ENCODE peak calls at places on chromosomes 1 and 21, in seven cellular contexts. D is uterus; K is H54; T is lower lobe of right lung; Q is NCI-H1417 treated with DMSO at 0.1 percent for 48 hours; R is stimulated activated CD4-positive, alpha-beta T cell treated with anti-CD3 and anti-CD28 coated beads, TNF-alpha, amount 100 ng/mL, for 4 hours; A is H9. G is an unnamed sample.

GRCh38 chr1:3745071-3745470 is 7.2 kb upstream of the CCDC27 start:
- DNase-seq in D (no peak), K (no peak), T (no peak), Q (no peak), R (no peak), A (no peak), G (no peak)

GRCh38 chr21:45432575-45433255 is 27.8 kb downstream of the COL18A1 start:
- DNase-seq in D (no peak), K (no peak), T (no peak), Q (no peak), R (no peak), A (no peak), G (no peak)

GRCh38 chr21:15631342-15631741 is 98.4 kb upstream of the USP25 start:
- DNase-seq in D (no peak), K (peak), T (no peak), Q (no peak), R (no peak), A (no peak), G (no peak)

GRCh38 chr1:198970919-198971318 is 332.1 kb downstream of the PTPRC start:
- DNase-seq in D (no peak), K (no peak), T (no peak), Q (no peak), R (no peak), A (no peak), G (no peak)

GRCh38 chr1:53340660-53341520 is 13.0 kb upstream of the LRP8 start:
- DNase-seq in D (no peak), K (no peak), T (no peak), Q (no peak), R (no peak), A (peak), G (no peak)

GRCh38 chr1:41661428-41662060 is 177.1 kb upstream of the EDN2 start:
- DNase-seq in D (no peak), K (no peak), T (peak), Q (no peak), R (no peak), A (no peak), G (no peak)

GRCh38 chr1:43711049-43711448 is 3.7 kb downstream of the ST3GAL3 start:
- DNase-seq in D (no peak), K (no peak), T (no peak), Q (no peak), R (no peak), A (no peak), G (no peak)

GRCh38 chr21:38979271-38980196 is 173.8 kb downstream of the ETS2 start:
- DNase-seq in D (peak), K (no peak), T (no peak), Q (peak), R (no peak), A (peak), G (peak)

GRCh38 chr1:115220340-115221030 is 117.6 kb downstream of the NGF start:
- DNase-seq in D (no peak), K (no peak), T (no peak), Q (no peak), R (no peak), A (no peak), G (no peak)

GRCh38 chr1:22275626-22276395 is 132.9 kb upstream of the WNT4 start:
- DNase-seq in D (peak), K (peak), T (peak), Q (no peak), R (no peak), A (peak), G (no peak)

GRCh38 chr1:233518344-233518743 is 95.6 kb upstream of the KCNK1 start:
- DNase-seq in D (no peak), K (peak), T (no peak), Q (no peak), R (no peak), A (peak), G (no peak)

GRCh38 chr1:77506771-77507170 is 175.7 kb downstream of the ZZZ3 start:
- DNase-seq in D (no peak), K (no peak), T (no peak), Q (no peak), R (no peak), A (no peak), G (no peak)

GRCh38 chr21:42642219-42642745 is 11.1 kb upstream of the PDE9A start:
- DNase-seq in D (no peak), K (no peak), T (peak), Q (no peak), R (no peak), A (no peak), G (no peak)

GRCh38 chr1:13651279-13651678 is 48.7 kb upstream of the PRDM2 start:
- DNase-seq in D (no peak), K (no peak), T (no peak), Q (no peak), R (no peak), A (no peak), G (no peak)

GRCh38 chr21:38787461-38788274 is 18.1 kb upstream of the ETS2 start:
- DNase-seq in D (no peak), K (peak), T (no peak), Q (no peak), R (no peak), A (peak), G (no peak)

GRCh38 chr1:80143361-80143760 is 1136.8 kb upstream of the ADGRL4 start:
- DNase-seq in D (no peak), K (no peak), T (no peak), Q (no peak), R (no peak), A (no peak), G (no peak)

GRCh38 chr21:21003701-21004100 is 5.5 kb downstream of the NCAM2 start:
- DNase-seq in D (no peak), K (no peak), T (no peak), Q (no peak), R (no peak), A (peak), G (no peak)

GRCh38 chr1:3685229-3685628 is 32.9 kb downstream of the TP73 start:
- DNase-seq in D (no peak), K (no peak), T (no peak), Q (no peak), R (no peak), A (no peak), G (no peak)

GRCh38 chr21:31273278-31273677 is 70.8 kb downstream of the TIAM1 start:
- DNase-seq in D (no peak), K (no peak), T (no peak), Q (no peak), R (no peak), A (no peak), G (no peak)

GRCh38 chr1:200907611-200908097 is 13.0 kb downstream of the INAVA start:
- DNase-seq in D (no peak), K (no peak), T (no peak), Q (no peak), R (no peak), A (no peak), G (no peak)

GRCh38 chr1:107640207-107640606 is 324.8 kb downstream of the VAV3 start:
- DNase-seq in D (no peak), K (no peak), T (peak), Q (no peak), R (no peak), A (no peak), G (no peak)

GRCh38 chr1:25927541-25928265 is 21.5 kb upstream of the STMN1 start:
- DNase-seq in D (no peak), K (no peak), T (no peak), Q (peak), R (no peak), A (peak), G (no peak)

GRCh38 chr1:232511172-232511571 is 118.8 kb downstream of the SIPA1L2 start:
- DNase-seq in D (no peak), K (no peak), T (no peak), Q (no peak), R (no peak), A (no peak), G (no peak)

GRCh38 chr1:162822391-162823200 is 32.1 kb downstream of the HSD17B7 start:
- DNase-seq in D (no peak), K (peak), T (no peak), Q (no peak), R (no peak), A (peak), G (no peak)

GRCh38 chr1:173099166-173099565 is 48.4 kb upstream of the TNFSF18 start:
- DNase-seq in D (no peak), K (no peak), T (no peak), Q (no peak), R (no peak), A (no peak), G (no peak)

GRCh38 chr1:116817582-116818064 is 63.4 kb downstream of the CD2 start:
- DNase-seq in D (no peak), K (no peak), T (peak), Q (no peak), R (peak), A (peak), G (no peak)

GRCh38 chr1:59057801-59058200 is 239.1 kb upstream of the FGGY start:
- DNase-seq in D (no peak), K (no peak), T (no peak), Q (no peak), R (no peak), A (no peak), G (no peak)

GRCh38 chr1:45230537-45230936 is 24.1 kb upstream of the ZSWIM5 start:
- DNase-seq in D (no peak), K (no peak), T (no peak), Q (no peak), R (no peak), A (peak), G (no peak)